ENCODE peak calls at places on chromosome 5, in four cellular contexts. O, P, W and V are unnamed samples.

GRCh38 chr5:74243634-74244033 is 396.9 kb downstream of the ENC1 start:
- DNase-seq in P (no peak), O (peak), W (no peak), V (no peak)

GRCh38 chr5:82346376-82347212 is 68.4 kb upstream of the RPS23 start:
- DNase-seq in P (no peak), O (no peak), W (no peak), V (no peak)

GRCh38 chr5:89120719-89121118 is 237.7 kb upstream of the MEF2C start:
- DNase-seq in O (peak), W (no peak), P (peak), V (no peak)

GRCh38 chr5:103436112-103436511 is 126.5 kb downstream of the NUDT12 start:
- DNase-seq in W (no peak), P (no peak), O (no peak), V (no peak)

GRCh38 chr5:38059876-38060275 is 198.5 kb upstream of the EGFLAM start:
- DNase-seq in O (no peak), P (no peak), W (no peak), V (no peak)

GRCh38 chr5:32859211-32859641 is 148.1 kb downstream of the NPR3 start:
- DNase-seq in P (no peak), W (no peak), O (peak), V (no peak)

GRCh38 chr5:995318-995717 is 13.3 kb upstream of the NKD2 start:
- DNase-seq in P (no peak), W (peak), O (no peak), V (peak)

GRCh38 chr5:122478741-122479459 is 166.9 kb downstream of the SNCAIP start:
- DNase-seq in P (no peak), O (peak), W (no peak), V (no peak)

GRCh38 chr5:67301285-67301904 is 104.8 kb upstream of the CD180 start:
- DNase-seq in O (peak), W (no peak), P (peak), V (peak)

GRCh38 chr5:67249590-67249895 is 52.9 kb upstream of the CD180 start:
- DNase-seq in W (no peak), O (no peak), P (no peak), V (no peak)

GRCh38 chr5:167900521-167900920 is 390.9 kb upstream of the WWC1 start:
- DNase-seq in P (no peak), W (no peak), O (no peak), V (no peak)

GRCh38 chr5:72383280-72384205 is 63.4 kb downstream of the PTCD2 start:
- DNase-seq in O (peak), P (no peak), W (no peak), V (no peak)

GRCh38 chr5:161757223-161757622 is 71.7 kb downstream of the GABRA6 start:
- DNase-seq in P (no peak), W (no peak), O (no peak), V (no peak)

GRCh38 chr5:109304323-109304722 is 105.5 kb downstream of the PJA2 start:
- DNase-seq in P (no peak), W (no peak), O (no peak), V (no peak)

GRCh38 chr5:67037171-67037570 is 159.4 kb downstream of the CD180 start:
- DNase-seq in O (peak), P (no peak), W (no peak), V (no peak)

GRCh38 chr5:32531885-32532520 is 53.4 kb upstream of the SUB1 start:
- DNase-seq in W (no peak), O (peak), P (no peak), V (no peak)

GRCh38 chr5:372911-373709 is 51.6 kb downstream of the AHRR start:
- DNase-seq in W (peak), O (no peak), P (peak), V (peak)

GRCh38 chr5:109901628-109901981 is 211.9 kb downstream of the MAN2A1 start:
- DNase-seq in P (no peak), W (no peak), O (no peak), V (no peak)

GRCh38 chr5:37308796-37309195 is 59.6 kb upstream of the CPLANE1 start:
- DNase-seq in P (no peak), W (no peak), O (no peak), V (no peak)

GRCh38 chr5:1447772-1448361 is 2.6 kb upstream of the SLC6A3 start:
- DNase-seq in O (no peak), W (peak), P (no peak), V (peak)

GRCh38 chr5:111953351-111954127 is 196.5 kb upstream of the NREP start:
- DNase-seq in P (no peak), W (no peak), O (no peak), V (no peak)

GRCh38 chr5:77012601-77013000 is 17.6 kb upstream of the AGGF1 start:
- DNase-seq in W (no peak), P (no peak), O (peak), V (no peak)

GRCh38 chr5:7927466-7928375 is 58.8 kb downstream of the MTRR start:
- DNase-seq in P (peak), O (peak), W (no peak), V (no peak)

GRCh38 chr5:37665889-37666288 is 174.0 kb downstream of the GDNF start:
- DNase-seq in W (peak), P (peak), O (no peak), V (no peak)

GRCh38 chr5:16920109-16920816 is 15.8 kb downstream of the MYO10 start:
- DNase-seq in W (no peak), P (no peak), O (peak), V (no peak)

GRCh38 chr5:106451998-106452397 is 1218.7 kb downstream of the EFNA5 start:
- DNase-seq in O (no peak), P (no peak), W (no peak), V (no peak)

GRCh38 chr5:10876345-10876744 is 115.3 kb upstream of the DAP start:
- DNase-seq in P (no peak), O (no peak), W (no peak), V (no peak)

GRCh38 chr5:96597441-96598020 is 64.6 kb upstream of the CAST start:
- DNase-seq in P (no peak), O (peak), W (no peak), V (no peak)

GRCh38 chr5:31192442-31192841 is 1.0 kb upstream of the CDH6 start:
- DNase-seq in P (no peak), W (no peak), O (no peak), V (no peak)

GRCh38 chr5:61706751-61707150 is 374.7 kb downstream of the ZSWIM6 start:
- DNase-seq in P (no peak), W (no peak), O (no peak), V (no peak)

GRCh38 chr5:67156976-67157583 is 39.5 kb downstream of the CD180 start:
- DNase-seq in W (no peak), O (peak), P (no peak), V (no peak)

GRCh38 chr5:56588636-56589485 is 226.5 kb upstream of the MAP3K1 start:
- DNase-seq in O (no peak), P (peak), W (peak), V (no peak)

GRCh38 chr5:39231705-39232525 is 12.6 kb upstream of the FYB1 start:
- DNase-seq in W (no peak), P (no peak), O (peak), V (no peak)

GRCh38 chr5:4730279-4730678 is 409.9 kb upstream of the ADAMTS16 start:
- DNase-seq in P (no peak), W (no peak), O (no peak), V (no peak)

GRCh38 chr5:153584131-153584530 is 93.7 kb downstream of the GRIA1 start:
- DNase-seq in O (no peak), W (no peak), P (no peak), V (no peak)

GRCh38 chr5:172777381-172778222 is 6.6 kb upstream of the DUSP1 start:
- DNase-seq in P (peak), W (peak), O (peak), V (peak)
- TF ChIP-seq CTCF in P (no peak), W (no peak), O (no peak), V (no peak)

GRCh38 chr5:133930824-133931111 is 37.7 kb downstream of the C5orf15 start:
- DNase-seq in O (no peak), P (no peak), W (no peak), V (no peak)
- H3K4me3 ChIP-seq in O (no peak), P (no peak), W (no peak), V (no peak)

GRCh38 chr5:158054388-158055092 is 195.6 kb upstream of the CLINT1 start:
- DNase-seq in P (no peak), O (no peak), W (no peak), V (no peak)

GRCh38 chr5:158054073-158054387 is 195.1 kb upstream of the CLINT1 start:
- DNase-seq in W (no peak), O (no peak), P (no peak), V (no peak)

GRCh38 chr5:158049459-158049858 is 190.5 kb upstream of the CLINT1 start:
- DNase-seq in O (no peak), P (no peak), W (no peak), V (no peak)

GRCh38 chr5:158050401-158050800 is 191.5 kb upstream of the CLINT1 start:
- DNase-seq in W (no peak), P (no peak), O (no peak), V (no peak)

GRCh38 chr5:158051036-158051435 is 192.1 kb upstream of the CLINT1 start:
- DNase-seq in O (peak), P (no peak), W (no peak), V (no peak)
- TF ChIP-seq CTCF in O (no peak), P (no peak), W (no peak), V (no peak)

DNA sequence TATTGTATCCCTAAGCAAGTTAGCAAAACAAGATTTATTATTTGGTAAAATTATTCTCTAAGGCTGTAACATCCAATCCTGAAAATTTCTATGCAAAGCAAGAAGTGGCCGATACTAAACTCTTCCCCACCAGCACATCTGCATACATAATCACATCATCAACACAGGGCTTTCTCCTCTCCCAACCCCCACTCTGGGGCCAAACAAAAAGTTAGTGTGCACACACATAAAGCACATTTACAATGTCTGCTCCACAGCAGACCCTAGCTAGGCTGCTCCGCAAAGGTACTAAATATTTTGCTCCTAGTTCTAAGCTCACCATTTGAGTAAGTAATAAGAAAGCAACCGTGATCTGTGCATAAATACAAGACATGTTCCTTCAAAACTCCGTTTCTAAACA is 3.6 kb downstream of the RNF130 start:
- DNase-seq in O (no peak), W (no peak), P (no peak), V (no peak)
- H3K4me3 ChIP-seq in O (no peak), W (no peak), P (no peak), V (no peak)

GRCh38 chr5:93681432-93681831 is 60.0 kb downstream of the POU5F2 start:
- DNase-seq in O (no peak), W (no peak), P (no peak), V (no peak)
- TF ChIP-seq CTCF in O (no peak), W (no peak), P (no peak), V (no peak)

DNA sequence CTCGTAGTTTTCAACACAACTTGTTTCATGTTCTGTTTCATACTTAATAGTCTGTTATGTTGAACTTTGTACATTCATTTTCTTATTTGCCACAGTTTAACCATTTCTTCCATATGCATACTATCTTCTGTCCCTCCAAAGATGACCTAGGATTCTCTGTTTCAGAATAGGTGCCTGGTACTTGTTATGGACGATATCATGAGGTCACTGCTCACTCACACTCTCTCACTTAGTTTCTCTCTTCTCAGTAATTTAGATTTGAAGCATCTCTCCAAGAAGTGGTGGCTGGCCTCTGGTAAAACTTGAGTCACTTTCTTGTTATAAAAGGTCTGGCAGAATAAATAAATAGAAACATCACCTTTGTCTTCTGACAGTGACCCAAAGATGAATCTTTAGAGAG is 28.4 kb downstream of the FBXO38 start:
- DNase-seq in W (no peak), P (no peak), O (no peak), V (no peak)
- H3K4me3 ChIP-seq in W (no peak), P (no peak), O (no peak), V (no peak)

GRCh38 chr5:6755519-6755918 is 42.3 kb downstream of the TENT4A start:
- DNase-seq in P (no peak), W (peak), O (no peak), V (no peak)

GRCh38 chr5:6752236-6752635 is 39.0 kb downstream of the TENT4A start:
- DNase-seq in O (no peak), P (no peak), W (peak), V (peak)

GRCh38 chr5:6754766-6755165 is 41.5 kb downstream of the TENT4A start:
- DNase-seq in O (no peak), W (peak), P (no peak), V (no peak)

GRCh38 chr5:6752782-6753181 is 39.5 kb downstream of the TENT4A start:
- DNase-seq in W (peak), P (no peak), O (no peak), V (no peak)

DNA sequence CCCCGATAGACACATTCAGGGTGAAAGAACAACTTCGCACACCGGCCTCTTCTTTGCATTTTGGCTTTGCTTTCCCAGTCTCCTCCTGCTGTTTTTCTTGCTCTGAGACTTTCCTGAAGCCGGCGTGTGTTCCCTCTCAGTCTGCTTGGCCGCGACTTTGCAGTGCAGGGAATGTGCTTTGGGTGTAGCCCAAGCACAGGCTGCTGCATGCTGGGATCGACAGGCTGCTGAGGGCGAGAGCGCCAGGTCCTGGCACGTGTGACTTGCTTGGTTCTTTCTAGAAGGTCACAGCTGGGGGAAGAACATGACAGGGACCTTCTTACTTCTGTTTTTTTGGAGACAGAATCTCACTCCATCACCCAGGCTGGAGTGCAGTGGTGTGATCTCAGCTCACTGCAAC is 40.6 kb downstream of the TENT4A start:
- DNase-seq in O (no peak), P (no peak), W (peak), V (no peak)
- TF ChIP-seq CTCF in O (no peak), P (no peak), W (no peak), V (no peak)

GRCh38 chr5:143119881-143120341 is 283.6 kb downstream of the NR3C1 start:
- DNase-seq in P (no peak), O (no peak), W (no peak), V (no peak)
- H3K4me3 ChIP-seq in P (no peak), O (no peak), W (no peak), V (no peak)

DNA sequence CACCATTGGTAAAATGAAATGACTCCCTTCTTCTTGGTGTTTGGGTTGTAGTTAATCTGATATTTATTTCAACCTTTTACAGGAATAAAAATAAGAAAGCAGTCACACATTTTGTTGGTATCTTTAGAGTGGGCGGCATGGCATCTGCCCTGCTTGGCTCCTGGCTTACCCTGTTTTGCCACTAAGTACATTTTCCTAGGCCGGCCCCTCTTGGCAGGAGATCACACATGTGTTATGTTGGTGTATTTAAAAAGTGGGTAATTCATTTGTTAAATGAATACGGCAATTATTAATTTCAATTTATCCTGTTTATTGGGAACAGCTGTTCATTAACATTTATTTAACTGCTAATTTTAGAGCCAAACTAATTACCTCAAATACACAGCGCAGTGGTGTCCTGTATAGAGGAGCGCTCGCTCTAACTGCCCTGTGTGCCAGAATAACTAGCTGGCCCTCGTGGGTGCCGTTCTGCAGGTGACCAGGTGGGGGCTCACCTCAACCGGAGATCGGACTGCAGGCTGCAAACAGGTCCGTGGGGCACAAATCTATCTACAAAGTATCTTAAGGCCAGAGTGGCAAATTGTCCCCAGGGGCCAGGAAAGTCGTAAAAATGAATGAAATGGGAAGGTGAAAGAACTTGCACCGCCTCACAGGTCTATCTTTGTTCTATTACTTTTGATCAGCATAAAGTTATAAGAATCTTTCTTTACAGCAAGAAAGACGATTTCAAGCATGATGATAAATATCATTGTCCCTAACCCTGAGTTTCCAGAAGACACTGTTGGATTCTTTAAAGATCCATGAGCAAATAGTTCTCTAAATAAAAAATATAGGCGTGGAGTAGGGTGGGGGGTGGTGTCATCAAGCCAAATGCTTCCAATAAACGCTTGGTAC is 26.2 kb upstream of the GPR151 start:
- DNase-seq in O (peak), P (peak), W (peak), V (peak)
- TF ChIP-seq CTCF in O (peak), P (peak), W (peak), V (peak)

DNA sequence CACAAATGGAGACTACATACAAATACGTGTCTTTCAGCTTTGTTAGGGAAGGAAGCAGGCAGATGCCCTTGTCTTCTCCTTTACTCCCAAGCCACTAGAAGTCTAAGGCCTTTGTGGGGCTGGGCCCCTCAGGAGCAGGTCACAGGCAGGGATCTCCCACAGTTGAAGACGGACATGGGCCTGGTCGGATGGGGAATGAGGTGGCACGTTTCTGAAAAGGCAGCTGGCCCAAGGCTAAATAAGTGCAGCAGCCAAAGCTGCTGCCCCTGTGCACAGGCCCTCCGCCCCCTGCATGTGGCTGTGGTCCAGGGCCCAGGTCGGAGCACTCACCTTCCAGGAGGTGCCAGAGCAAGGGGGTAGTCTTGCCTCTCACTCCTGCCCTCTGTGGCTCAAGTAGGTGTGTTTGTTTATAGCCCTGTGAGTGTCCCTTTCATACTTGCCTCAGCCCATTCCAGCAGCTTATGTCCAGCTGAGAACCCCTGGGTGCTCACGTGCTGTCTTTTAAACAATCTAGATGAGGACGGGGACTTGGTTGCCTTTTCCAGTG is 1.8 kb downstream of the SQSTM1 start:
- DNase-seq in P (no peak), W (no peak), O (no peak), V (no peak)
- H3K4me3 ChIP-seq in P (peak), W (peak), O (peak), V (peak)